ENCODE peak calls at places on chromosomes 11 and 22, in five cellular contexts. N, U, R, I and V are unnamed samples.

GRCh38 chr11:130854483-130854882 is 61.8 kb downstream of the SNX19 start:
- DNase-seq in N (no peak), I (no peak), U (no peak), R (no peak), V (no peak)

GRCh38 chr11:5486421-5486820 is 2.1 kb upstream of the OR52D1 start:
- DNase-seq in R (no peak), I (no peak), U (peak), N (no peak), V (no peak)

GRCh38 chr11:32659672-32660071 is 76.0 kb downstream of the EIF3M start:
- DNase-seq in N (no peak), I (peak), R (no peak), U (no peak), V (peak)

GRCh38 chr11:117421471-117421870 is 93.8 kb downstream of the CEP164 start:
- DNase-seq in I (no peak), N (no peak), U (no peak), R (no peak), V (no peak)

GRCh38 chr11:46308632-46309419 is 31.4 kb downstream of the CREB3L1 start:
- DNase-seq in N (peak), U (peak), R (no peak), I (peak), V (peak)

GRCh38 chr11:128716661-128717210 is 22.9 kb downstream of the FLI1 start:
- DNase-seq in R (no peak), I (no peak), U (peak), N (no peak), V (no peak)

GRCh38 chr11:117717485-117718314 is 79.3 kb downstream of the DSCAML1 start:
- DNase-seq in R (no peak), I (no peak), N (peak), U (no peak), V (no peak)

GRCh38 chr11:103923473-103923931 is 112.9 kb upstream of the DDI1 start:
- DNase-seq in I (no peak), R (no peak), U (no peak), N (no peak), V (peak)

GRCh38 chr11:75790986-75791385 is 22.4 kb downstream of the DGAT2 start:
- DNase-seq in N (no peak), R (no peak), U (no peak), I (no peak), V (peak)

GRCh38 chr11:123544631-123545375 is 109.6 kb downstream of the SCN3B start:
- DNase-seq in U (no peak), N (peak), R (no peak), I (no peak), V (no peak)

GRCh38 chr11:50080256-50080655 is 47.6 kb downstream of the OR4C45 start:
- DNase-seq in N (no peak), U (no peak), R (no peak), I (no peak), V (no peak)

GRCh38 chr11:69533296-69534165 is 52.1 kb downstream of the LINC01488 start:
- DNase-seq in N (no peak), R (no peak), U (no peak), I (no peak), V (no peak)

GRCh38 chr11:123143476-123143875 is 51.6 kb downstream of the CLMP start:
- DNase-seq in U (no peak), N (no peak), R (no peak), I (no peak), V (no peak)

GRCh38 chr11:78078218-78079167 is 1.2 kb downstream of the NDUFC2 start:
- DNase-seq in N (no peak), I (peak), U (no peak), R (no peak), V (peak)

GRCh38 chr11:92830382-92831148 is 138.9 kb upstream of the MTNR1B start:
- DNase-seq in I (no peak), N (no peak), R (no peak), U (no peak), V (no peak)

GRCh38 chr22:46580940-46581579 is 39.1 kb upstream of the GRAMD4 start:
- DNase-seq in I (no peak), U (no peak), R (no peak), N (no peak), V (no peak)

GRCh38 chr22:23862103-23862502 is 4.4 kb downstream of the SLC2A11 start:
- DNase-seq in N (no peak), R (peak), I (peak), U (peak), V (peak)

GRCh38 chr11:3866206-3866605 is 10.7 kb downstream of the STIM1 start:
- DNase-seq in U (no peak), N (no peak), I (no peak), R (no peak), V (no peak)

GRCh38 chr11:62889484-62890437 is 9.1 kb downstream of the SLC3A2 start:
- DNase-seq in U (no peak), R (peak), I (peak), N (no peak), V (peak)

GRCh38 chr11:68066742-68067141 is 27.9 kb downstream of the TCIRG1 start:
- DNase-seq in U (no peak), N (no peak), I (no peak), R (no peak), V (no peak)

GRCh38 chr11:121479355-121479754 is 26.6 kb upstream of the SORL1-AS1 start:
- DNase-seq in N (no peak), R (no peak), I (no peak), U (no peak), V (no peak)

GRCh38 chr22:20559174-20559760 is 51.9 kb downstream of the MED15 start:
- DNase-seq in R (no peak), U (no peak), N (no peak), I (no peak), V (no peak)

GRCh38 chr11:75347781-75348613 is 3.5 kb downstream of the ARRB1 start:
- DNase-seq in R (peak), U (no peak), N (no peak), I (no peak), V (peak)

GRCh38 chr11:88175004-88175706 is at the start of gene RAB38:
- DNase-seq in U (peak), I (peak), R (no peak), N (no peak), V (peak)

GRCh38 chr11:12164061-12165014 is 53.9 kb downstream of the MICAL2 start:
- DNase-seq in R (no peak), U (peak), N (no peak), I (no peak), V (peak)